ENCODE peak calls at places on chromosomes 16 and 17, in seven cellular contexts. One of them, this sample, is unnamed.
A peak's percentile ranks its signal among the peaks of the same experiment; 100 is the strongest.

GRCh38 chr16:50166511-50167500 is 13.7 kb downstream of the TENT4B start:
- DNase-seq in progenitor cell of endocrine pancreas: no peak
- DNase-seq in HEK293T: no peak
- DNase-seq in NCI-H82: no peak
- DNase-seq in NCI-H524: no peak
- DNase-seq in activated naive CD8-positive, alpha-beta T cell treated with anti-CD3 and anti-CD28 coated beads, Interleukin-2, amount 50 U/mL, for 24 hours: peak; percentile 33
- DNase-seq in CD8-positive, alpha-beta T cell: no peak
- DNase-seq in this sample: no peak

GRCh38 chr16:57044931-57045693 is 47.3 kb upstream of the CPNE2 start:
- DNase-seq in HEK293T: no peak
- DNase-seq in progenitor cell of endocrine pancreas: no peak
- DNase-seq in CD8-positive, alpha-beta T cell: no peak
- DNase-seq in activated naive CD8-positive, alpha-beta T cell treated with anti-CD3 and anti-CD28 coated beads, Interleukin-2, amount 50 U/mL, for 24 hours: no peak
- DNase-seq in NCI-H82: no peak
- DNase-seq in NCI-H524: no peak
- DNase-seq in this sample: no peak

GRCh38 chr17:45246861-45247428 is 14.9 kb downstream of the SPATA32 start:
- DNase-seq in progenitor cell of endocrine pancreas: peak; percentile 58
- DNase-seq in NCI-H524: peak; percentile 75
- DNase-seq in CD8-positive, alpha-beta T cell: no peak
- DNase-seq in NCI-H82: peak; percentile 81
- DNase-seq in HEK293T: peak; percentile 72
- DNase-seq in activated naive CD8-positive, alpha-beta T cell treated with anti-CD3 and anti-CD28 coated beads, Interleukin-2, amount 50 U/mL, for 24 hours: peak; percentile 40
- DNase-seq in this sample: no peak

GRCh38 chr16:73565263-73565662 is 517.3 kb upstream of the ZFHX3 start:
- DNase-seq in activated naive CD8-positive, alpha-beta T cell treated with anti-CD3 and anti-CD28 coated beads, Interleukin-2, amount 50 U/mL, for 24 hours: no peak
- DNase-seq in CD8-positive, alpha-beta T cell: no peak
- DNase-seq in NCI-H524: peak; percentile 30
- DNase-seq in progenitor cell of endocrine pancreas: no peak
- DNase-seq in HEK293T: no peak
- DNase-seq in NCI-H82: peak; percentile 17
- DNase-seq in this sample: no peak

GRCh38 chr17:43381204-43381603 is 17.6 kb upstream of the ARL4D start:
- DNase-seq in progenitor cell of endocrine pancreas: no peak
- DNase-seq in HEK293T: no peak
- DNase-seq in NCI-H524: no peak
- DNase-seq in activated naive CD8-positive, alpha-beta T cell treated with anti-CD3 and anti-CD28 coated beads, Interleukin-2, amount 50 U/mL, for 24 hours: no peak
- DNase-seq in NCI-H82: no peak
- DNase-seq in CD8-positive, alpha-beta T cell: no peak
- DNase-seq in this sample: no peak

GRCh38 chr16:381788-382717 is at the start of gene PGAP6:
- DNase-seq in activated naive CD8-positive, alpha-beta T cell treated with anti-CD3 and anti-CD28 coated beads, Interleukin-2, amount 50 U/mL, for 24 hours: peak; percentile 68
- DNase-seq in CD8-positive, alpha-beta T cell: peak; percentile 70
- DNase-seq in NCI-H82: peak; percentile 68
- DNase-seq in progenitor cell of endocrine pancreas: no peak
- DNase-seq in NCI-H524: peak; percentile 49
- DNase-seq in HEK293T: peak; percentile 86
- DNase-seq in this sample: peak; percentile 36

GRCh38 chr16:86501989-86502855 is 8.1 kb upstream of the FOXF1 start:
- DNase-seq in NCI-H82: no peak
- DNase-seq in progenitor cell of endocrine pancreas: no peak
- DNase-seq in CD8-positive, alpha-beta T cell: no peak
- DNase-seq in HEK293T: no peak
- DNase-seq in activated naive CD8-positive, alpha-beta T cell treated with anti-CD3 and anti-CD28 coated beads, Interleukin-2, amount 50 U/mL, for 24 hours: no peak
- DNase-seq in NCI-H524: no peak
- DNase-seq in this sample: no peak

GRCh38 chr17:14553847-14554246 is 253.0 kb downstream of the HS3ST3B1 start:
- DNase-seq in NCI-H82: no peak
- DNase-seq in progenitor cell of endocrine pancreas: no peak
- DNase-seq in CD8-positive, alpha-beta T cell: no peak
- DNase-seq in activated naive CD8-positive, alpha-beta T cell treated with anti-CD3 and anti-CD28 coated beads, Interleukin-2, amount 50 U/mL, for 24 hours: no peak
- DNase-seq in NCI-H524: no peak
- DNase-seq in HEK293T: no peak
- DNase-seq in this sample: no peak

This sample was measured in T-cell.